ENCODE peak calls at places on chromosomes 6 and 20, in nine cellular contexts. C is GM23338, J is choroid plexus epithelial cell, G is thoracic aorta, L is ascending aorta, T is left lung, Q is breast epithelium, E is cardiac fibroblast, W is uterus. R is an unnamed sample.
A peak's percentile ranks its signal among the peaks of the same experiment; 100 is the strongest.

GRCh38 chr6:169667716-169668115 is 34.1 kb downstream of the WDR27 start:
- DNase-seq in C (no peak), J (no peak), G (no peak), L (no peak), T (peak; percentile 74), Q (no peak), E (no peak), W (no peak), R (no peak)

GRCh38 chr6:118781897-118782296 is 112.1 kb upstream of the ASF1A start:
- DNase-seq in C (no peak), J (no peak), G (no peak), L (no peak), T (no peak), Q (no peak), E (no peak), W (no peak), R (no peak)

GRCh38 chr6:98486052-98486451 is 348.3 kb upstream of the POU3F2 start:
- DNase-seq in C (peak; percentile 30), J (no peak), G (no peak), L (no peak), T (no peak), Q (no peak), E (no peak), W (no peak), R (no peak)

GRCh38 chr6:27168586-27169443 is 78.7 kb upstream of the PRSS16 start:
- DNase-seq in C (no peak), J (peak; percentile 89), G (no peak), L (no peak), T (no peak), Q (no peak), E (peak; percentile 48), W (no peak), R (no peak)

GRCh38 chr6:47419621-47420020 is 58.0 kb upstream of the CD2AP start:
- DNase-seq in C (no peak), J (no peak), G (no peak), L (no peak), T (no peak), Q (no peak), E (no peak), W (no peak), R (no peak)

GRCh38 chr6:121310495-121310894 is 23.8 kb downstream of the TBC1D32 start:
- DNase-seq in C (no peak), J (peak; percentile 8), G (no peak), L (no peak), T (no peak), Q (no peak), E (no peak), W (no peak), R (no peak)

GRCh38 chr6:47076422-47077344 is 34.6 kb upstream of the ADGRF1 start:
- DNase-seq in C (no peak), J (peak; percentile 87), G (no peak), L (no peak), T (no peak), Q (no peak), E (peak; percentile 58), W (no peak), R (no peak)

GRCh38 chr6:13559251-13559650 is 15.2 kb upstream of the SIRT5 start:
- DNase-seq in C (no peak), J (no peak), G (no peak), L (no peak), T (no peak), Q (peak; percentile 57), E (no peak), W (no peak), R (no peak)

GRCh38 chr20:23166563-23166962 is 80.4 kb upstream of the CD93 start:
- DNase-seq in C (no peak), J (no peak), G (no peak), L (peak; percentile 53), T (no peak), Q (no peak), E (no peak), W (no peak), R (no peak)

GRCh38 chr20:23163562-23163961 is 77.4 kb upstream of the CD93 start:
- DNase-seq in C (no peak), J (no peak), G (no peak), L (no peak), T (no peak), Q (no peak), E (no peak), W (no peak), R (no peak)

GRCh38 chr20:23164176-23164601 is 78.1 kb upstream of the CD93 start:
- DNase-seq in C (no peak), J (no peak), G (no peak), L (peak; percentile 71), T (no peak), Q (no peak), E (no peak), W (peak; percentile 22), R (no peak)

GRCh38 chr20:23165964-23166363 is 79.8 kb upstream of the CD93 start:
- DNase-seq in C (no peak), J (no peak), G (no peak), L (no peak), T (no peak), Q (no peak), E (no peak), W (no peak), R (no peak)

DNA sequence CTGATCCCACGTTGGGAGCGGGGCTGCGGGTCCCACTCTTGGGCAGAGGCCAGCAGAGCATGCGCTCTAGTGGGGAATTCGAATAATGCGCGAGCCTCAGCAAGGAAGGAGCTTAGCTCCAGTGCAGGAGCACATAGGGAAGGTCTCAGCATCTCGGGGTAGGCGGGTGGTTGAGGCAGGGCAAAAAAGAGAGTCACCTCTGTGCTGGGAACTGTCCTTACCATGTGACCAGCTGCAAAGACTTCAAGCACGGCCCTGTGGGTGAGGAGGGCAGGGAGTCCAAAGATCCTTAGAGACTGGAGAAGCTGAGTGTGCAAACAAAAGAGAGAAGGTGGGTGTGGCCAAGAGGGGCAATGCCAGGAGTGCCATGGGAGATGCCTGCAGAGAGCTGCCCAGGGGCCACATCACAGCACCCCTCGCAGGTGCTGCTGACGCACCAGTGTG is 79.2 kb upstream of the CD93 start:
- DNase-seq in C (peak; percentile 46), J (no peak), G (no peak), L (no peak), T (no peak), Q (no peak), E (no peak), W (no peak), R (no peak)
- TF ChIP-seq CTCF in C (no peak), J (peak; percentile 28), G (no peak), L (no peak), T (no peak), Q (no peak), E (no peak), W (no peak), R (no peak)

GRCh38 chr6:10418361-10418861 is 3.5 kb upstream of the TFAP2A start:
- DNase-seq in C (no peak), J (no peak), G (no peak), L (no peak), T (no peak), Q (no peak), E (no peak), W (no peak), R (no peak)

GRCh38 chr6:10416516-10416862 is 1.6 kb upstream of the TFAP2A start:
- DNase-seq in C (no peak), J (no peak), G (no peak), L (no peak), T (no peak), Q (no peak), E (no peak), W (no peak), R (no peak)

GRCh38 chr6:10417681-10418104 is 2.8 kb upstream of the TFAP2A start:
- DNase-seq in C (peak; percentile 72), J (no peak), G (no peak), L (no peak), T (no peak), Q (no peak), E (no peak), W (no peak), R (no peak)

GRCh38 chr6:10415593-10416480 is 963 bp upstream of the TFAP2A start:
- DNase-seq in C (no peak), J (no peak), G (no peak), L (no peak), T (no peak), Q (no peak), E (no peak), W (no peak), R (no peak)

GRCh38 chr6:10416863-10417641 is 2.2 kb upstream of the TFAP2A start:
- DNase-seq in C (peak; percentile 94), J (no peak), G (no peak), L (no peak), T (peak; percentile 75), Q (no peak), E (no peak), W (no peak), R (no peak)
- H3K4me3 ChIP-seq in C (peak overlapping the region; percentile 59), J (no peak overlapping the region), G (peak overlapping the region; percentile 58), L (peak overlapping the region; percentile 36), T (peak overlapping the region; percentile 22), Q (peak overlapping the region; percentile 59), E (peak overlapping the region; percentile 2), W (no peak overlapping the region), R (no peak overlapping the region)

DNA sequence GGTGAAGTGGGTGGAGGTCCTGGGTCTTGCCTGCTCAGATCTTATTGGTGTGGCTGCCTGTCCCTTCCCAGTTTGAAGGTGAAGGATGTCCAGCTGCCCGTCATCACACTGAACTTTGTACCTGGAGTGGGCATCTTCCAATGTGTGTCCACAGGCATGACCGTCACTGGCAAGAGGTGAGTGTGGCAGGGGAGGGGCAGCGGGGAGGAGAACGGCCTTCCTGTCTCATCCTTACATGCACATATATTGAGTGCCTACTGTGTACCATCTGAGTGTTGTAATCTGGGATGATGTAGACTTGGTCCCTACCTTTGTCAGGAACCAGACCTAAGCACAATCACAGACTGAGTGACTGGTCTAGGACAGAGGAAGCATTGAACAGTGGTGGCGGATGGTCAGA is 2.7 kb downstream of the BPIFB6 start:
- DNase-seq in C (no peak), J (no peak), G (no peak), L (no peak), T (no peak), Q (no peak), E (no peak), W (no peak), R (no peak)
- TF ChIP-seq CTCF in C (no peak), J (no peak), G (no peak), L (no peak), T (no peak), Q (no peak), E (no peak), W (no peak), R (no peak)

GRCh38 chr20:35437599-35437998 is 429 bp downstream of the GDF5 start:
- DNase-seq in C (no peak), J (no peak), G (no peak), L (no peak), T (no peak), Q (peak; percentile 27), E (no peak), W (no peak), R (no peak)

GRCh38 chr20:35434085-35435005 is 3.7 kb downstream of the GDF5 start:
- DNase-seq in C (no peak), J (no peak), G (no peak), L (no peak), T (peak; percentile 78), Q (no peak), E (peak; percentile 63), W (peak; percentile 49), R (no peak)

GRCh38 chr20:35432430-35432735 is 5.6 kb downstream of the GDF5 start:
- DNase-seq in C (no peak), J (no peak), G (no peak), L (no peak), T (no peak), Q (no peak), E (no peak), W (no peak), R (no peak)

GRCh38 chr20:35433337-35433736 is 4.7 kb downstream of the GDF5 start:
- DNase-seq in C (no peak), J (no peak), G (no peak), L (no peak), T (no peak), Q (no peak), E (no peak), W (no peak), R (no peak)

GRCh38 chr20:35436175-35436568 is 1.9 kb downstream of the GDF5 start:
- DNase-seq in C (no peak), J (no peak), G (no peak), L (no peak), T (no peak), Q (no peak), E (no peak), W (no peak), R (no peak)
- H3K4me3 ChIP-seq in C (no peak overlapping the region), J (peak overlapping the region; percentile 38), G (no peak overlapping the region), L (no peak overlapping the region), T (no peak overlapping the region), Q (no peak overlapping the region), E (peak overlapping the region; percentile 64), W (no peak overlapping the region), R (peak overlapping the region; percentile 41)

R was measured in AG09309.